ENCODE peak calls at places on chromosomes 11 and 22, in ten cellular contexts. Q, C, J, L, I, R, Z, M, S and G are unnamed samples.

GRCh38 chr22:28882878-28883656 is at the start of gene ZNRF3:
- DNase-seq in I (no peak), Q (peak), R (peak), S (peak), Z (peak), M (peak), L (peak), C (peak), J (peak), G (peak)

GRCh38 chr22:43148581-43148980 is 2.8 kb upstream of the TSPO start:
- DNase-seq in J (no peak), Q (no peak), L (no peak), Z (no peak), M (no peak), C (peak), S (no peak), I (no peak), R (no peak), G (no peak)

GRCh38 chr22:26143801-26144325 is 25.4 kb upstream of the SEZ6L start:
- DNase-seq in L (no peak), M (no peak), Z (no peak), C (no peak), Q (no peak), I (no peak), R (no peak), J (no peak), S (no peak), G (no peak)

GRCh38 chr22:43883012-43883661 is 8.7 kb downstream of the PNPLA5 start:
- DNase-seq in M (peak), L (no peak), C (peak), S (peak), Z (peak), Q (peak), I (no peak), J (peak), R (no peak), G (peak)

GRCh38 chr11:11622772-11623531 is 1.1 kb upstream of the GALNT18 start:
- DNase-seq in Z (no peak), I (no peak), L (no peak), J (no peak), Q (no peak), S (peak), C (no peak), M (peak), R (no peak), G (no peak)

GRCh38 chr11:107957109-107957588 is 28.9 kb downstream of the RAB39A start:
- DNase-seq in L (no peak), Q (no peak), I (peak), J (no peak), Z (peak), C (no peak), M (no peak), S (no peak), R (no peak), G (no peak)

GRCh38 chr11:19345848-19346681 is 105.3 kb upstream of the E2F8 start:
- DNase-seq in Q (peak), R (peak), J (peak), M (no peak), I (no peak), S (no peak), Z (no peak), C (no peak), L (no peak), G (no peak)

GRCh38 chr11:108558222-108558621 is 35.3 kb downstream of the EXPH5 start:
- DNase-seq in C (no peak), L (no peak), Q (no peak), M (no peak), R (no peak), Z (no peak), S (no peak), J (no peak), I (peak), G (no peak)

GRCh38 chr22:47207387-47207786 is 444.9 kb downstream of the TBC1D22A start:
- DNase-seq in C (no peak), M (no peak), Q (peak), S (peak), J (no peak), L (peak), Z (no peak), R (no peak), I (no peak), G (no peak)

GRCh38 chr11:126083829-126084607 is 21.4 kb upstream of the CDON start:
- DNase-seq in I (no peak), C (no peak), R (no peak), S (no peak), M (no peak), J (no peak), Q (no peak), L (no peak), Z (no peak), G (no peak)

GRCh38 chr22:45036154-45036553 is 26.3 kb upstream of the PHF21B start:
- DNase-seq in Z (no peak), C (no peak), M (no peak), L (no peak), Q (no peak), I (no peak), J (no peak), R (no peak), S (no peak), G (peak)

GRCh38 chr11:19421134-19421533 is 180.4 kb upstream of the E2F8 start:
- DNase-seq in L (no peak), R (no peak), Q (no peak), M (no peak), I (no peak), S (no peak), Z (no peak), J (no peak), C (no peak), G (no peak)

GRCh38 chr11:25734592-25735211 is 597.2 kb upstream of the ANO3 start:
- DNase-seq in M (peak), R (no peak), L (no peak), Q (no peak), I (no peak), J (no peak), Z (no peak), C (no peak), S (no peak), G (no peak)
- TF ChIP-seq CTCF in M (peak), R (no peak), L (no peak), Q (no peak), I (peak), J (no peak), Z (no peak), C (peak), S (no peak), G (no peak)

GRCh38 chr11:102147031-102147430 is 36.8 kb downstream of the YAP1 start:
- DNase-seq in Q (no peak), J (no peak), C (no peak), S (no peak), L (no peak), M (no peak), Z (no peak), I (no peak), R (no peak), G (no peak)

GRCh38 chr11:102147632-102148031 is 37.4 kb downstream of the YAP1 start:
- DNase-seq in Q (no peak), M (no peak), S (no peak), C (no peak), R (no peak), I (no peak), J (no peak), Z (no peak), L (no peak), G (no peak)

GRCh38 chr11:102142333-102142732 is 32.1 kb downstream of the YAP1 start:
- DNase-seq in J (no peak), L (no peak), S (no peak), M (no peak), R (no peak), Q (no peak), C (no peak), I (no peak), Z (no peak), G (no peak)

GRCh38 chr11:102144357-102145342 is 34.4 kb downstream of the YAP1 start:
- DNase-seq in C (peak), I (no peak), M (peak), S (no peak), Q (peak), L (no peak), J (no peak), R (no peak), Z (peak), G (peak)

DNA sequence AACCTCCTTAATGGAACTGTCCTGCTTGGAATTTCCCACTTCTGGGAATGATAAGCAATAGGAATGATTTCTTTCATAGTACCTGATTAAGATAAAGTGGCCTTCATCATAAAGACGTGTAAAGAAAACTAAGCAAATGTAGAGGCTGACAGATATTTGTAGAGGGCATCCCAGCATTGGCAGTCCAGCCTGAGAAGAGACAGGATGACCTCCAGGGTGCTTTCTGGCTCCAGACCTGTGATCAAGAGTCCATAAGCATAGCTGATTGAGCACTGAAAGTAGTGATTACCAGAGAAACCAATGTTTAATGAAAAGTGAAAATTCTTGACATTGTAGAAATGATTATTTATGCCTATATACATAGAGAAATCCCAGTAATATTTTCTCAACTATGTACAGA is 33.6 kb downstream of the YAP1 start:
- DNase-seq in C (no peak), S (no peak), M (no peak), L (no peak), Q (no peak), J (no peak), Z (no peak), I (no peak), R (no peak), G (no peak)
- TF ChIP-seq EP300 in C (no peak), S (no peak), M (no peak), L (no peak), Q (no peak), J (no peak), Z (no peak), I (no peak), R (no peak), G (no peak)

DNA sequence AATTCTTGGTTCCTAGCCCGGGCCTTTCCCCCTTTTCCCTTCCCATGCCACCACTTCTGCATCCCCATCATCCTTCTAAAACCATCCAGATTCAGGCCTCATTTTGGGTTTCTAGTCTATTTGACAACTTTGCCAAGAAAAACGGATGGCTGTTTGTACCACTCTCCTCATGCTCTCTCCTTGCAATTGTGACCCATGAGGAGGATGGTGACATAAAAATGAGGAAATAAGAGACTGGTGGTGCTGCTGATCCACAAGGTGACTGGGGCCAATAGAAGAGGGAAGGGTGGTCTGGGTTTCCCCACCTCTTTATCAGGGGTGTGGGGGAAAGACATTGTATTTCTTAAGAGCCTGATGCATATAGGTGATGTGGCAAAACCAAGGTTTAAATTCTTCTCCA is 1.0 kb downstream of the MS4A4A start:
- DNase-seq in Q (no peak), L (no peak), Z (no peak), C (no peak), J (no peak), I (no peak), R (no peak), S (no peak), M (no peak), G (no peak)
- H3K4me3 ChIP-seq in Q (peak), L (peak), Z (peak), C (no peak), J (no peak), I (no peak), R (no peak), S (peak), M (no peak), G (no peak)

DNA sequence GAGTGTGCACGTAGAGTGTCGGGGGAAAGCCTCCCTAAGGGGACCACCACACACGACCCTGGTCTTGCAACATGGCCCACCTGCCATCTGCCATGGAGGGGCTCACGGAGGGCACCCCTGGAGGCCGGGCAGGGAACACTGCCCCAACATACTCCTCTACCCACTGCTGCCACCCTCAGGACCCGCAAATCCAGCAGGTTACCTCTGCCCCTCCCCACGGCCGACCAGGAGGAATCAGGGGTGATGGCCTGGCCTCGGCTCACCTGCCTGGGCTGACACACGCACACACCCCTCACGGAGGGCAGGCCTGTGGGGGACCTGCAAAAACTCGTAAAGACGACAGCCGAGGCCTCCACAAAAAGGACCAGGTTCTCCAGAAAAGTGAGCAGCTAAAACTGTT is 30.2 kb downstream of the CHID1 start:
- DNase-seq in I (no peak), Q (no peak), S (no peak), J (no peak), M (no peak), C (no peak), Z (no peak), L (no peak), R (peak), G (no peak)
- TF ChIP-seq CTCF in I (no peak), Q (no peak), S (no peak), J (no peak), M (no peak), C (no peak), Z (no peak), L (no peak), R (no peak), G (no peak)

DNA sequence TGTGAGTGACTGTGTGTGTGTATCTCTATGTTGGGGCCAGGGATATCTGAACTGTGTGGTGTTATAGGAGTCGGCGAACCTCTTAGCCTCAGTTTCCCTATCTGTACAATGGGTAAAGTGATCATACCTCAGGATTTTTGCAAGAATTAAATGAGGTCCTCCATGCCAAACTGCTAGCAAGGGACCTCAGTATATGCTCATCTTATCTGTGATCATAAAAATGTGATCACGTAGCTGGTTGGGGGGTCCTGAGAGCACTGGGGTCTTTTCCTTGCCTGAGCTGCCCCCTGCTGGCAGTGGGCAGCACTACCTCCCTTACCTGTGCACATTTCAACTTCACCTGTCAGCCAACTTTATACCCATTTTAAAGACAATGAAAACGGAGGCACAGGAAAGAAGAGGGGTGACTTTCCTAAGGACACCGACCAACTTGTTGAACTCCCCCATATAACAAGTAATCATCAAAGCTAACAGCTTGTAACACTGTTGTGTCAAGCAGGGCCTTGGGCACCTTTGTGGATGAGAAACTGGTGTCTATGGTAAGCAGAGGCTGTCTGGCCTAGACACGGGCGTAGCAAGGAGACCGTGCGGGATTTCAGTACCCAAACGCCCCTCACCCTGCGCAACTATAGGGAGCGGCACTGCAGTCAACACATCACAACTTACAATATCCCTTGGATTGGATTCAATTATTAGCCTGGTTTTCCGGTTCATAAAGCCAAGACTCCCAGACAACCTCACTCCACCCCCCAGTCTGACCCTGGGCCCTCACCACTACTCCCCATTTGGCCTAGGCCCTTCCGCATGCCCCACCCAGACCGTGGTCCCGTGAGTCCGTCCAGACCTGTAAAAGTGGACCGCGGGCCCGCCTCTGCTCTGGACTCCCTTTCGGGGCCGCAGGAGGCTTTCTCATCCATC is 1.2 kb upstream of the DPP3 start:
- DNase-seq in L (no peak), I (no peak), S (peak), J (peak), C (peak), R (no peak), Q (peak), Z (peak), M (peak), G (no peak)
- TF ChIP-seq EP300 in L (no peak), I (no peak), S (no peak), J (no peak), C (no peak), R (no peak), Q (no peak), Z (no peak), M (no peak), G (no peak)

DNA sequence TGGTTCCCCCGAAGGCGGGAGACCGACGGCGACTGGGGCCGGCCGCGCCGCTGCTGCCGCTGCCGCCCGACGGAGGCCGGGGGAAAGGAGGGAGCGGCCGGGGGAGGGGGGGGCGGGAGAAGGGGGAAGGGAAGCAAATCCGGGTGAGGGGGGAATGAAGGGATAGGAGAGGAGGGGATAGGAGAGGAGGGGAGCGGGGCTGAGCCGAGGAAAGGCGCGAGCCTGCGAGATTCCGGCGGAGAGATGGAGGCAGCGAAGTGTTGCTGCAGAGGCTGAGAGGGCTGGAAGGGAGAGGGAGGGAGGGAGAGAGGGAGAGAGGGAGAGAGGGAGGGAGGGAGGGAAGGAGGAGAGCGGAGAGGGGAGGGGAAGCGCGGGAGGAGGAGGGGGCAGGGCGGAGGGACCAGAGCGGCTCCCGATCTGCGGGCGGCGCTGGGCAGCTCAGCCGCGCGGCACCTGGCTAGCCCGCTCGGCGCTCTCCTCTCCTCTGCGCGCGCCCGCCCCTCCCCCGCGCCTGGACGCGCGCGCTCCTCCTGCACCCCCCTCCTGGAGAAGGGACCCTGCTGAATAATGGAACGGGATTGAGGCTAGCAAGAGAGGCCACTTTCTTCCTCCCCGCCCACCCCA is 52.4 kb downstream of the SLC22A12 start:
- DNase-seq in M (no peak), R (peak), Q (no peak), J (no peak), I (no peak), C (no peak), S (peak), L (no peak), Z (no peak), G (peak)
- H3K4me3 ChIP-seq in M (no peak), R (no peak), Q (peak), J (peak), I (no peak), C (peak), S (peak), L (peak), Z (no peak), G (peak)